ENCODE peak calls at places on chromosome 15, in four cellular contexts. B is K562, S is HepG2, W is A549. N is an unnamed sample.

GRCh38 chr15:65373163-65373651 is 4.6 kb downstream of the IGDCC3 start:
- DNase-seq in B (no peak), S (peak), W (no peak), N (no peak)

GRCh38 chr15:71296032-71296686 is 180.9 kb downstream of the THSD4 start:
- DNase-seq in B (no peak), S (no peak), W (peak), N (no peak)

GRCh38 chr15:26179906-26180305 is 316.8 kb upstream of the ATP10A start:
- DNase-seq in B (peak), S (peak), W (peak), N (no peak)

GRCh38 chr15:90560229-90560771 is 30.6 kb downstream of the CRTC3 start:
- DNase-seq in B (peak), S (no peak), W (no peak), N (no peak)

GRCh38 chr15:29736745-29737023 is 85.6 kb downstream of the TJP1 start:
- DNase-seq in B (no peak), S (peak), W (peak), N (no peak)

GRCh38 chr15:51366911-51367310 is 25.5 kb downstream of the GLDN start:
- DNase-seq in B (no peak), S (no peak), W (no peak), N (no peak)

GRCh38 chr15:38854506-38854905 is 289.9 kb upstream of the RASGRP1 start:
- DNase-seq in B (no peak), S (no peak), W (no peak), N (no peak)

GRCh38 chr15:101063891-101064794 is 145.0 kb downstream of the LRRK1 start:
- DNase-seq in B (no peak), S (peak), W (no peak), N (no peak)

GRCh38 chr15:51841401-51842040 is 12.1 kb downstream of the TMOD3 start:
- DNase-seq in B (no peak), S (no peak), W (no peak), N (no peak)

GRCh38 chr15:84033793-84034553 is 201.6 kb upstream of the GOLGA6L4 start:
- DNase-seq in B (no peak), S (no peak), W (no peak), N (no peak)

GRCh38 chr15:77335298-77335697 is 84.6 kb downstream of the PEAK1 start:
- DNase-seq in B (peak), S (no peak), W (no peak), N (no peak)

GRCh38 chr15:26572606-26573350 is 200.1 kb downstream of the GABRB3 start:
- DNase-seq in B (no peak), S (no peak), W (no peak), N (no peak)

GRCh38 chr15:82081904-82082810 is 36.3 kb upstream of the MEX3B start:
- DNase-seq in B (peak), S (no peak), W (no peak), N (no peak)

GRCh38 chr15:70379938-70380337 is 282.2 kb upstream of the TLE3 start:
- DNase-seq in B (no peak), S (no peak), W (no peak), N (no peak)

GRCh38 chr15:90388462-90389182 is 580 bp downstream of the IQGAP1 start:
- DNase-seq in B (peak), S (peak), W (peak), N (no peak)

GRCh38 chr15:37098468-37099320 is 1.7 kb downstream of the MEIS2 start:
- DNase-seq in B (peak), S (no peak), W (peak), N (no peak)

GRCh38 chr15:58748787-58749531 is 548 bp downstream of the ADAM10 start:
- DNase-seq in B (peak), S (peak), W (peak), N (no peak)

GRCh38 chr15:63945005-63945788 is 101.1 kb downstream of the DAPK2 start:
- DNase-seq in B (peak), S (peak), W (peak), N (no peak)

GRCh38 chr15:61522375-61522774 is 293.3 kb upstream of the RORA start:
- DNase-seq in B (no peak), S (no peak), W (no peak), N (no peak)

GRCh38 chr15:22265056-22265945 is 185.0 kb downstream of the OR4M2 start:
- DNase-seq in B (no peak), S (no peak), W (no peak), N (no peak)

GRCh38 chr15:101579766-101580165 is 72.4 kb downstream of the TM2D3 start:
- DNase-seq in B (no peak), S (no peak), W (peak), N (no peak)

GRCh38 chr15:93028111-93028631 is 60.8 kb downstream of the RGMA start:
- DNase-seq in B (no peak), S (no peak), W (no peak), N (no peak)

GRCh38 chr15:40249477-40250303 is 10.8 kb downstream of the PAK6 start:
- DNase-seq in B (no peak), S (no peak), W (no peak), N (no peak)
- TF ChIP-seq HDAC2 in B (no peak), S (no peak), W (no peak), N (no peak)

GRCh38 chr15:47185222-47185800 is 532.0 kb upstream of the SEMA6D start:
- DNase-seq in B (no peak), S (no peak), W (no peak), N (no peak)

GRCh38 chr15:47184405-47185221 is 532.7 kb upstream of the SEMA6D start:
- DNase-seq in B (no peak), S (no peak), W (no peak), N (no peak)

GRCh38 chr15:47182818-47183217 is 534.5 kb upstream of the SEMA6D start:
- DNase-seq in B (no peak), S (no peak), W (no peak), N (no peak)

GRCh38 chr15:47186071-47186470 is 531.2 kb upstream of the SEMA6D start:
- DNase-seq in B (no peak), S (no peak), W (no peak), N (no peak)

DNA sequence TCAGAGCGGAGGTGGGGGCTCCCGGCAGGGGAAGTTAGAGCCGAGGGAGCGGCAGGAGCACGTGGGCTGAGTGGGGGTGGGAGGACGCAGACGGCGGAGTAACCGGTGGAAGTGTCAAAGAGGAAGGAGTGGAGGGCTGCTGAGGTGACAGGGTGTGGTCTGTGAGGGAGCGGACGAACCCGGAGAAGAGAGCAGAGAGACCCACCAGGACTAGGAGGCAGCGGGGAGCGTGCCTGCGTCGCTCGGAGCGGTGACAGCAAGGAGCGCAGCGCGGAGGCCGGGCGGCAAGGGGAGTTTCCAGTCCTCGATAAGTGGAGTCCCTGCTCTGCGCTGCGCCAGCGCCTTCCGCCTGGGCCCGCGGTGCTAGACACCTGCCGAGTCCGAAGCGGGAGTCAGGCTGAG is 533.3 kb upstream of the SEMA6D start:
- DNase-seq in B (no peak), S (no peak), W (no peak), N (no peak)
- TF ChIP-seq POLR2AphosphoS2 in B (no peak), S (no peak), W (no peak), N (no peak)

GRCh38 chr15:34794590-34795206 is 651 bp downstream of the ACTC1 start:
- DNase-seq in B (no peak), S (no peak), W (no peak), N (no peak)
- H3K4me3 ChIP-seq in B (no peak), S (no peak), W (peak), N (no peak)

GRCh38 chr15:97963779-97964178 is 3.3 kb downstream of the ARRDC4 start:
- DNase-seq in B (no peak), S (no peak), W (no peak), N (no peak)
- TF ChIP-seq HDAC2 in B (no peak), S (no peak), W (no peak), N (no peak)

DNA sequence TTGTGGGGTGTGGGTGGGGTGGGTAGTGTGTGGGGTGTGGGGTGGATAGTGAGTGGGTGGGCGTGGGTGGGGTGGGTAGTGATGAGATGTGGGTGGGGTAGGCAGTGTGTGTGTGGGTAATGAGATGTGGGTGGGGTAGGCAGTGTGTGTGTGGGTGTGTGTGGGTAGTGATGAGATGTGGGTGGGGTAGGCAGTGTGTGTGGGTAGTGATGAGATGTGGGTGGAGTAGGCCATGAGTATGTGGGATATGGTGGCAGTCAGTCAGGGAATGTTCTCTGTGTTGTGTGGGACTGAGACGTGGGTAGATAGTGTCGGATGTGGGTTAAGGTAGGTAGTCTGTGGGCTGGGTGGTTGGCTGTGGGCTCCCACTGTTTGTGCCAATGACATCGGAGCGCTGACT is 7.1 kb downstream of the MINAR1 start:
- DNase-seq in B (no peak), S (no peak), W (no peak), N (no peak)
- TF ChIP-seq POLR2AphosphoS2 in B (no peak), S (no peak), W (no peak), N (no peak)

N was measured in GM12878.